ENCODE peak calls at places on chromosomes 7 and 10, in six cellular contexts. B is right lobe of liver, I is GM20000, O is colonic mucosa, J is progenitor cell of endocrine pancreas, Y is GM06990. M is an unnamed sample.

GRCh38 chr10:55163388-55163972 is 362.4 kb upstream of the PCDH15 start:
- DNase-seq in B (no peak), I (no peak), O (no peak), J (no peak), Y (no peak), M (no peak)

GRCh38 chr7:142375710-142376313 is 118.0 kb upstream of the PRSS58 start:
- DNase-seq in B (no peak), I (no peak), O (no peak), J (no peak), Y (no peak), M (no peak)

GRCh38 chr7:27181176-27181520 is 3.9 kb downstream of the HOXA11 start:
- DNase-seq in B (no peak), I (no peak), O (no peak), J (no peak), Y (no peak), M (no peak)

GRCh38 chr7:137890449-137890916 is 43.7 kb upstream of the DGKI start:
- DNase-seq in B (no peak), I (no peak), O (no peak), J (no peak), Y (no peak), M (no peak)

GRCh38 chr7:157560258-157560654 is 223.5 kb downstream of the DNAJB6 start:
- DNase-seq in B (no peak), I (no peak), O (no peak), J (no peak), Y (no peak), M (no peak)

GRCh38 chr10:23051855-23052309 is 43.5 kb upstream of the MSRB2 start:
- DNase-seq in B (no peak), I (no peak), O (no peak), J (no peak), Y (no peak), M (no peak)

GRCh38 chr10:44627591-44628354 is 242.9 kb upstream of the CXCL12 start:
- DNase-seq in B (no peak), I (no peak), O (no peak), J (no peak), Y (no peak), M (no peak)

GRCh38 chr10:89889610-89890009 is 188.2 kb downstream of the KIF20B start:
- DNase-seq in B (no peak), I (no peak), O (no peak), J (no peak), Y (no peak), M (no peak)

GRCh38 chr7:44608916-44609648 is 2.7 kb downstream of the OGDH start:
- DNase-seq in B (no peak), I (no peak), O (no peak), J (no peak), Y (no peak), M (no peak)

GRCh38 chr10:46291817-46292572 is 5.2 kb downstream of the ANTXRL start:
- DNase-seq in B (no peak), I (no peak), O (peak), J (no peak), Y (no peak), M (no peak)

GRCh38 chr7:33501368-33501767 is 372.0 kb downstream of the BBS9 start:
- DNase-seq in B (no peak), I (no peak), O (no peak), J (no peak), Y (no peak), M (no peak)

GRCh38 chr10:110758898-110759297 is 112.8 kb upstream of the PDCD4 start:
- DNase-seq in B (no peak), I (no peak), O (peak), J (no peak), Y (no peak), M (no peak)

GRCh38 chr7:141666071-141666470 is 35.9 kb downstream of the DENND11 start:
- DNase-seq in B (no peak), I (no peak), O (no peak), J (no peak), Y (no peak), M (no peak)

GRCh38 chr10:92268763-92269162 is 22.1 kb downstream of the CPEB3 start:
- DNase-seq in B (no peak), I (no peak), O (no peak), J (no peak), Y (no peak), M (no peak)

GRCh38 chr7:27917774-27918314 is 177.9 kb downstream of the TAX1BP1 start:
- DNase-seq in B (no peak), I (no peak), O (no peak), J (no peak), Y (no peak), M (no peak)

GRCh38 chr10:119441151-119441821 is 101.2 kb downstream of the RGS10 start:
- DNase-seq in B (no peak), I (no peak), O (no peak), J (no peak), Y (no peak), M (no peak)

GRCh38 chr7:151876112-151876898 is 610 bp downstream of the PRKAG2 start:
- DNase-seq in B (peak), I (peak), O (peak), J (peak), Y (peak), M (no peak)
- TF ChIP-seq CTCF in B (no peak), I (no peak), O (no peak), J (no peak), Y (no peak), M (no peak)

DNA sequence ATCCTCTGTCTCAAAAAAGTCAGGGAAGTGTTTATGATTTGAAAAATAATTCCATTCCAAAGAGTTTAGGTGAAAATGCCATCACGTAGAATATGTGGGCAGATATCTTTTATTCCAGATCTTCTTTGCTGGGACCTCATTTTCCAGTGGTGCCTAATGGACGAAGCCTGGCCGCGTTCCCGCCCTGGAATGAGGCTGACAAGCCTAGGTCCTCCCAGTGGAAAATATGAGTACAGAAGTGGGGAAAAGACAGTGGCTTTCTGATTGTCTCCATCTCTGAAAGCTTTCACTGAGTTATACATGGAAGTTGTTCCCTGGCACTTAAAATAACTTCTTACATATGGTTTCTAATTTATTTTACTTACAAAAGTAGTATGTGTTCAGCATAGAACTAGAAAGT is 139.4 kb downstream of the TACC2 start:
- DNase-seq in B (no peak), I (no peak), O (no peak), J (no peak), Y (no peak), M (no peak)
- TF ChIP-seq CTCF in B (no peak), I (no peak), O (no peak), J (no peak), Y (no peak), M (peak)

DNA sequence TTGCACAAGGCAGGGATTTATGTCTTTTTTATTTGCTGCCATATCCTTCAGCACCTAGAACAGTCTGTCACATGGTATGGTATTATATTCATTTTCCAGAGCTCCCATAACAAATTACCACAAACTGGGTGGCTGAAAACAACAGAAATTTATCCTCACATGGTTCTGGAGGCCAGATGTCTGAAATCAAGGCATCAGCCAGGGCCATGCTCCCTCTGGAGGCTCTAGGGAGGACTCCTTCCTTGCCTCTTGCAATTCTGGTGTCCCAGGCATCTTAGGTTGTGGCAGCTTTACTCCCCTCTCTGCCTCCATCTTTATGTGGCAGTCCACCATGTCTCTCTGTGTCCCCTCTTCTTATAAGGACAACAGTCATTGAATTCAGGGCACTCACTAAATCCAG is 43.1 kb downstream of the MET start:
- DNase-seq in B (no peak), I (no peak), O (no peak), J (no peak), Y (no peak), M (no peak)
- TF ChIP-seq CTCF in B (no peak), I (no peak), O (no peak), J (no peak), Y (no peak), M (no peak)

GRCh38 chr7:91046322-91047088 is 217.7 kb upstream of the FZD1 start:
- DNase-seq in B (no peak), I (no peak), O (no peak), J (no peak), Y (no peak), M (no peak)
- TF ChIP-seq CTCF in B (no peak), I (no peak), O (no peak), J (peak), Y (no peak), M (peak)

GRCh38 chr10:132798403-132798802 is 12.5 kb upstream of the NKX6-2 start:
- DNase-seq in B (no peak), I (no peak), O (no peak), J (no peak), Y (no peak), M (no peak)
- TF ChIP-seq CTCF in B (no peak), I (no peak), O (no peak), J (no peak), Y (no peak), M (no peak)

GRCh38 chr7:119982884-119983283 is 290.1 kb upstream of the KCND2 start:
- DNase-seq in B (no peak), I (no peak), O (no peak), J (no peak), Y (no peak), M (no peak)
- TF ChIP-seq CTCF in B (no peak), I (no peak), O (no peak), J (no peak), Y (no peak), M (no peak)

GRCh38 chr7:50531928-50532327 is 33.3 kb downstream of the DDC start:
- DNase-seq in B (no peak), I (no peak), O (no peak), J (no peak), Y (no peak), M (no peak)
- TF ChIP-seq CTCF in B (no peak), I (no peak), O (no peak), J (no peak), Y (no peak), M (no peak)

DNA sequence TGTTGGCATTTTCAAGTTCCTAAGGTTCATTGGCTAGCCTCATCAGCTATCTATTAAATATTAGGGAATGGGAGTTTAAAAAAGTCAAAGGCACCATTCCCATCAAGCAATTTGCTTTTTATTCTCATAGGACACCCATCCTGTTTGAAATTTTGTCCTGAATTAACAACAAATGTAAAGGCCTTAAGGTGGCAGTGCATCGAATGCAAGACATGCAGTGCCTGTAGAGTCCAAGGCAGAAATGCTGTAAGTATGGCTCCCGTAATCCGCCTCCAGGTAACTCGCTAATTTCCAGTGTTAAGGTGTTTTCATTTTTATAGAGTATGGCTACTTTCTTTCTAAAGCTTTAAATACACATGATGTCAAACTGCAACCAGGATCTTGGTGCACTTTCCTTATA is 141.9 kb upstream of the SAMD8 start:
- DNase-seq in B (no peak), I (no peak), O (no peak), J (no peak), Y (no peak), M (no peak)
- TF ChIP-seq CTCF in B (no peak), I (no peak), O (no peak), J (no peak), Y (no peak), M (no peak)

M was measured in osteocyte.